ENCODE peak calls at places on chromosome 22, in six cellular contexts. I is lower lobe of right lung; K is GDM1; G is activated CD4-positive, alpha-beta T cell treated with anti-CD3 and anti-CD28 coated beads, Interleukin-2, amount 10 ng/mL, durations not matched to agents 7 days and 5 days; D is NCI-H1694; N is epithelial cell of esophagus. V is an unnamed sample.

GRCh38 chr22:45631140-45631539 is 40.5 kb upstream of the ATXN10 start:
- DNase-seq in I (no peak), K (no peak), G (no peak), D (no peak), N (no peak), V (no peak)

GRCh38 chr22:39405346-39406085 is 5.9 kb downstream of the TAB1 start:
- DNase-seq in I (no peak), K (no peak), G (no peak), D (no peak), N (no peak), V (peak)

GRCh38 chr22:36149464-36149863 is 11.1 kb downstream of the APOL3 start:
- DNase-seq in I (no peak), K (no peak), G (no peak), D (no peak), N (peak), V (no peak)

GRCh38 chr22:21650280-21650679 is 8.2 kb downstream of the SDF2L1 start:
- DNase-seq in I (no peak), K (no peak), G (no peak), D (no peak), N (no peak), V (no peak)

GRCh38 chr22:21926728-21927127 is 25.9 kb downstream of the PPM1F start:
- DNase-seq in I (no peak), K (no peak), G (no peak), D (peak), N (no peak), V (no peak)

GRCh38 chr22:22431271-22432220 is 77.0 kb downstream of the ZNF280B start:
- DNase-seq in I (peak), K (peak), G (peak), D (peak), N (peak), V (peak)

GRCh38 chr22:47596176-47596690 is 833.8 kb downstream of the TBC1D22A start:
- DNase-seq in I (no peak), K (no peak), G (no peak), D (no peak), N (no peak), V (no peak)

GRCh38 chr22:24500251-24500820 is 5.2 kb downstream of the UPB1 start:
- DNase-seq in I (no peak), K (no peak), G (no peak), D (peak), N (peak), V (no peak)

GRCh38 chr22:39296981-39297489 is 22.4 kb downstream of the RPL3 start:
- DNase-seq in I (no peak), K (no peak), G (no peak), D (no peak), N (no peak), V (no peak)

GRCh38 chr22:37983860-37984791 is at the start of gene SOX10:
- DNase-seq in I (no peak), K (no peak), G (no peak), D (no peak), N (no peak), V (no peak)

GRCh38 chr22:36816635-36817428 is at the start of gene PVALB:
- DNase-seq in I (peak), K (no peak), G (no peak), D (no peak), N (peak), V (peak)

GRCh38 chr22:32818446-32819115 is 17.1 kb downstream of the TIMP3 start:
- DNase-seq in I (no peak), K (no peak), G (no peak), D (no peak), N (no peak), V (no peak)

GRCh38 chr22:20021196-20022181 is 579 bp downstream of the TANGO2 start:
- DNase-seq in I (peak), K (no peak), G (no peak), D (no peak), N (peak), V (peak)

GRCh38 chr22:49420651-49421050 is 407.0 kb downstream of the BRD1 start:
- DNase-seq in I (no peak), K (no peak), G (no peak), D (no peak), N (no peak), V (no peak)

GRCh38 chr22:30044369-30044768 is 35.9 kb upstream of the HORMAD2 start:
- DNase-seq in I (no peak), K (no peak), G (no peak), D (no peak), N (peak), V (no peak)

GRCh38 chr22:38202437-38203089 is 769 bp downstream of the MAFF start:
- DNase-seq in I (peak), K (no peak), G (peak), D (no peak), N (peak), V (peak)

GRCh38 chr22:20867179-20868099 is 8.6 kb downstream of the SNAP29 start:
- DNase-seq in I (no peak), K (peak), G (no peak), D (no peak), N (no peak), V (peak)

GRCh38 chr22:22712666-22713365 is 68.4 kb downstream of the GGTLC2 start:
- DNase-seq in I (no peak), K (no peak), G (no peak), D (no peak), N (no peak), V (no peak)

GRCh38 chr22:24357547-24357946 is 69.9 kb upstream of the ADORA2A start:
- DNase-seq in I (no peak), K (no peak), G (no peak), D (no peak), N (peak), V (no peak)

GRCh38 chr22:42742940-42743339 is 22.3 kb upstream of the A4GALT start:
- DNase-seq in I (no peak), K (no peak), G (no peak), D (no peak), N (no peak), V (peak)

GRCh38 chr22:17264321-17265052 is 45.3 kb upstream of the ADA2 start:
- DNase-seq in I (no peak), K (no peak), G (no peak), D (no peak), N (no peak), V (no peak)

GRCh38 chr22:38501797-38502672 is 4.1 kb downstream of the DDX17 start:
- DNase-seq in I (no peak), K (no peak), G (no peak), D (no peak), N (no peak), V (no peak)

GRCh38 chr22:35634015-35634414 is 14.2 kb upstream of the APOL6 start:
- DNase-seq in I (no peak), K (no peak), G (no peak), D (no peak), N (no peak), V (no peak)

GRCh38 chr22:36075230-36075629 is 46.6 kb upstream of the RBFOX2 start:
- DNase-seq in I (no peak), K (no peak), G (no peak), D (no peak), N (no peak), V (no peak)

GRCh38 chr22:45420011-45420410 is 6.5 kb downstream of the RIBC2 start:
- DNase-seq in I (no peak), K (no peak), G (no peak), D (no peak), N (no peak), V (no peak)

GRCh38 chr22:38874529-38875222 is 2.7 kb upstream of the CBX6 start:
- DNase-seq in I (no peak), K (no peak), G (no peak), D (no peak), N (peak), V (no peak)

GRCh38 chr22:48135641-48136040 is 1373.2 kb downstream of the TBC1D22A start:
- DNase-seq in I (no peak), K (no peak), G (no peak), D (no peak), N (no peak), V (no peak)

GRCh38 chr22:43432883-43433415 is 21.1 kb downstream of the MPPED1 start:
- DNase-seq in I (peak), K (no peak), G (no peak), D (no peak), N (no peak), V (no peak)

GRCh38 chr22:39658367-39658766 is 87.8 kb downstream of the CACNA1I start:
- DNase-seq in I (no peak), K (no peak), G (peak), D (no peak), N (no peak), V (no peak)

GRCh38 chr22:43317252-43317651 is 25.9 kb downstream of the SCUBE1 start:
- DNase-seq in I (no peak), K (no peak), G (no peak), D (no peak), N (no peak), V (no peak)

GRCh38 chr22:21947040-21948014 is 5.3 kb downstream of the PPM1F start:
- DNase-seq in I (no peak), K (peak), G (no peak), D (no peak), N (peak), V (no peak)

GRCh38 chr22:36435516-36436415 is 45.7 kb downstream of the TXN2 start:
- DNase-seq in I (peak), K (no peak), G (peak), D (no peak), N (peak), V (no peak)

GRCh38 chr22:28142361-28142801 is 223.3 kb upstream of the PITPNB start:
- DNase-seq in I (no peak), K (no peak), G (no peak), D (no peak), N (peak), V (no peak)

GRCh38 chr22:30615543-30615954 is 8.6 kb downstream of the TCN2 start:
- DNase-seq in I (peak), K (no peak), G (no peak), D (no peak), N (no peak), V (no peak)

GRCh38 chr22:29879738-29880137 is 3.2 kb upstream of the MTMR3 start:
- DNase-seq in I (no peak), K (no peak), G (no peak), D (no peak), N (peak), V (no peak)

GRCh38 chr22:28442264-28442950 is 237.2 kb downstream of the TTC28 start:
- DNase-seq in I (peak), K (peak), G (peak), D (no peak), N (peak), V (peak)

V was measured in Right ventricle myocardium superior.